ENCODE peak calls at places on chromosomes 3 and 15, in six cellular contexts. U is amygdala; W is small intestine; M is tibial artery; Z is fibroblast of the conjunctiva; T is activated CD8-positive, alpha-beta memory T cell treated with anti-CD3 and anti-CD28 coated beads for 48 hours. D is an unnamed sample.

GRCh38 chr15:55789066-55789660 is 46.2 kb upstream of the PRTG start:
- DNase-seq in T (peak; percentile 61), U (no peak), W (peak; percentile 17), Z (no peak), M (no peak), D (no peak)

GRCh38 chr3:170049146-170050000 is 11.6 kb downstream of the GPR160 start:
- DNase-seq in T (no peak), M (no peak), W (peak; percentile 67), Z (peak; percentile 3), U (no peak), D (no peak)

GRCh38 chr3:71428841-71429609 is 154.5 kb downstream of the FOXP1 start:
- DNase-seq in Z (no peak), U (no peak), M (no peak), T (no peak), W (peak; percentile 35), D (no peak)

GRCh38 chr15:90553248-90553745 is 23.6 kb downstream of the CRTC3 start:
- DNase-seq in T (no peak), Z (peak; percentile 85), U (no peak), W (no peak), M (no peak), D (no peak)

GRCh38 chr3:165254812-165255211 is 58.6 kb upstream of the SLITRK3 start:
- DNase-seq in U (no peak), W (peak; percentile 11), Z (no peak), M (no peak), T (no peak), D (no peak)

GRCh38 chr3:111729087-111729846 is 129.8 kb upstream of the PHLDB2 start:
- DNase-seq in W (no peak), U (no peak), M (peak; percentile 80), T (no peak), Z (peak; percentile 88), D (no peak)

GRCh38 chr3:71069797-71070196 is 513.7 kb downstream of the FOXP1 start:
- DNase-seq in W (peak; percentile 52), M (peak; percentile 83), T (no peak), Z (peak; percentile 74), U (no peak), D (peak; percentile 64)

GRCh38 chr3:195247086-195247862 is 23.7 kb downstream of the XXYLT1 start:
- DNase-seq in T (no peak), W (no peak), U (no peak), M (peak; percentile 45), Z (no peak), D (no peak)

GRCh38 chr15:57298843-57299550 is 77.3 kb upstream of the CGNL1 start:
- DNase-seq in M (no peak), U (no peak), T (no peak), W (no peak), Z (no peak), D (no peak)

GRCh38 chr15:52656412-52656811 is 22.8 kb downstream of the ATOSA start:
- DNase-seq in W (no peak), Z (no peak), M (no peak), U (no peak), T (no peak), D (no peak)

GRCh38 chr3:14267976-14268375 is 89.4 kb downstream of the LSM3 start:
- DNase-seq in Z (no peak), M (no peak), T (no peak), U (no peak), W (no peak), D (no peak)

GRCh38 chr3:98021821-98022220 is 13.3 kb downstream of the GABRR3 start:
- DNase-seq in M (no peak), U (no peak), W (no peak), T (no peak), Z (no peak), D (no peak)

GRCh38 chr3:36482259-36482658 is 102.0 kb downstream of the STAC start:
- DNase-seq in M (no peak), T (no peak), Z (no peak), W (no peak), U (no peak), D (no peak)

GRCh38 chr3:189123595-189124387 is 48.0 kb upstream of the TPRG1 start:
- DNase-seq in W (peak; percentile 88), Z (no peak), T (no peak), M (no peak), U (no peak), D (no peak)

GRCh38 chr3:195845483-195845882 is 33.8 kb upstream of the MUC4 start:
- DNase-seq in Z (no peak), W (no peak), U (no peak), M (no peak), T (no peak), D (no peak)